ENCODE peak calls at places on chromosomes 1 and 21, in four cellular contexts. One of them, this sample, is unnamed.

GRCh38 chr1:245051349-245052221 is 103.2 kb upstream of the KIF26B start:
- DNase-seq in GM23248: no peak
- DNase-seq in SK-N-SH: no peak
- DNase-seq in mammary epithelial cell: no peak
- DNase-seq in this sample: no peak

GRCh38 chr1:156675271-156675708 is 1.9 kb downstream of the NES start:
- DNase-seq in GM23248: no peak
- DNase-seq in SK-N-SH: peak
- DNase-seq in mammary epithelial cell: no peak
- DNase-seq in this sample: no peak

GRCh38 chr21:29888437-29888836 is 51.4 kb downstream of the GRIK1 start:
- DNase-seq in GM23248: peak
- DNase-seq in SK-N-SH: no peak
- DNase-seq in mammary epithelial cell: peak
- DNase-seq in this sample: no peak

GRCh38 chr1:19715334-19716203 is 50.9 kb downstream of the HTR6 start:
- DNase-seq in GM23248: peak
- DNase-seq in SK-N-SH: peak
- DNase-seq in mammary epithelial cell: peak
- DNase-seq in this sample: peak

GRCh38 chr21:26982767-26983166 is 15.9 kb upstream of the ADAMTS5 start:
- DNase-seq in GM23248: peak
- DNase-seq in SK-N-SH: no peak
- DNase-seq in mammary epithelial cell: peak
- DNase-seq in this sample: no peak

GRCh38 chr1:44044071-44044801 is 13.0 kb upstream of the SLC6A9 start:
- DNase-seq in GM23248: peak
- DNase-seq in SK-N-SH: no peak
- DNase-seq in mammary epithelial cell: peak
- DNase-seq in this sample: no peak

GRCh38 chr1:53367503-53368313 is 39.8 kb upstream of the LRP8 start:
- DNase-seq in GM23248: no peak
- DNase-seq in SK-N-SH: peak
- DNase-seq in mammary epithelial cell: no peak
- DNase-seq in this sample: no peak

GRCh38 chr21:46057710-46058241 is 40.1 kb upstream of the COL6A2 start:
- DNase-seq in GM23248: no peak
- DNase-seq in SK-N-SH: no peak
- DNase-seq in mammary epithelial cell: no peak
- DNase-seq in this sample: no peak

GRCh38 chr1:32702599-32703478 is at the start of gene SYNC:
- DNase-seq in GM23248: peak
- DNase-seq in SK-N-SH: peak
- DNase-seq in mammary epithelial cell: no peak
- DNase-seq in this sample: peak

GRCh38 chr1:229844675-229845074 is 218.6 kb downstream of the URB2 start:
- DNase-seq in GM23248: no peak
- DNase-seq in SK-N-SH: no peak
- DNase-seq in mammary epithelial cell: peak
- DNase-seq in this sample: peak

GRCh38 chr1:64745986-64746940 is 1.4 kb downstream of the RAVER2 start:
- DNase-seq in GM23248: no peak
- DNase-seq in SK-N-SH: peak
- DNase-seq in mammary epithelial cell: no peak
- DNase-seq in this sample: peak

GRCh38 chr1:76585980-76586674 is 281.2 kb upstream of the ST6GALNAC5 start:
- DNase-seq in GM23248: no peak
- DNase-seq in SK-N-SH: peak
- DNase-seq in mammary epithelial cell: no peak
- DNase-seq in this sample: no peak

GRCh38 chr1:205920159-205920558 is 23.1 kb downstream of the SLC26A9 start:
- DNase-seq in GM23248: peak
- DNase-seq in SK-N-SH: no peak
- DNase-seq in mammary epithelial cell: no peak
- DNase-seq in this sample: no peak

GRCh38 chr1:36285450-36286101 is 20.6 kb upstream of the SH3D21 start:
- DNase-seq in GM23248: peak
- DNase-seq in SK-N-SH: peak
- DNase-seq in mammary epithelial cell: peak
- DNase-seq in this sample: peak

GRCh38 chr21:45158491-45159423 is 84.4 kb downstream of the ADARB1 start:
- DNase-seq in GM23248: no peak
- DNase-seq in SK-N-SH: no peak
- DNase-seq in mammary epithelial cell: no peak
- DNase-seq in this sample: peak

GRCh38 chr1:54474500-54475235 is 68.5 kb upstream of the SSBP3 start:
- DNase-seq in GM23248: peak
- DNase-seq in SK-N-SH: peak
- DNase-seq in mammary epithelial cell: no peak
- DNase-seq in this sample: peak

GRCh38 chr1:76012341-76013208 is 62.0 kb upstream of the ST6GALNAC3 start:
- DNase-seq in GM23248: peak
- DNase-seq in SK-N-SH: no peak
- DNase-seq in mammary epithelial cell: no peak
- DNase-seq in this sample: no peak

GRCh38 chr1:115474166-115474565 is 136.1 kb upstream of the NGF start:
- DNase-seq in GM23248: no peak
- DNase-seq in SK-N-SH: no peak
- DNase-seq in mammary epithelial cell: peak
- DNase-seq in this sample: no peak

GRCh38 chr1:75765697-75766355 is 20.2 kb upstream of the RABGGTB start:
- DNase-seq in GM23248: peak
- DNase-seq in SK-N-SH: no peak
- DNase-seq in mammary epithelial cell: peak
- DNase-seq in this sample: no peak

GRCh38 chr1:171966426-171967220 is 125.3 kb downstream of the DNM3 start:
- DNase-seq in GM23248: peak
- DNase-seq in SK-N-SH: no peak
- DNase-seq in mammary epithelial cell: peak
- DNase-seq in this sample: no peak

GRCh38 chr1:175511496-175511895 is 231.9 kb downstream of the TNR start:
- DNase-seq in GM23248: no peak
- DNase-seq in SK-N-SH: no peak
- DNase-seq in mammary epithelial cell: no peak
- DNase-seq in this sample: no peak

GRCh38 chr1:229430761-229431269 is 3.1 kb downstream of the ACTA1 start:
- DNase-seq in GM23248: peak
- DNase-seq in SK-N-SH: no peak
- DNase-seq in mammary epithelial cell: no peak
- DNase-seq in this sample: peak

GRCh38 chr1:170494369-170494768 is 37.6 kb upstream of the GORAB start:
- DNase-seq in GM23248: no peak
- DNase-seq in SK-N-SH: no peak
- DNase-seq in mammary epithelial cell: peak
- DNase-seq in this sample: peak

GRCh38 chr1:225926551-225927113 is 2.6 kb upstream of the PYCR2 start:
- DNase-seq in GM23248: peak
- DNase-seq in SK-N-SH: no peak
- DNase-seq in mammary epithelial cell: no peak
- DNase-seq in this sample: no peak

GRCh38 chr1:3473381-3473844 is 18.9 kb downstream of the ARHGEF16 start:
- DNase-seq in GM23248: peak
- DNase-seq in SK-N-SH: no peak
- DNase-seq in mammary epithelial cell: peak
- DNase-seq in this sample: no peak

GRCh38 chr1:8157765-8158164 is 131.7 kb upstream of the ERRFI1 start:
- DNase-seq in GM23248: no peak
- DNase-seq in SK-N-SH: no peak
- DNase-seq in mammary epithelial cell: no peak
- DNase-seq in this sample: no peak

GRCh38 chr1:170776777-170777176 is 112.8 kb downstream of the PRRX1 start:
- DNase-seq in GM23248: no peak
- DNase-seq in SK-N-SH: no peak
- DNase-seq in mammary epithelial cell: no peak
- DNase-seq in this sample: no peak

GRCh38 chr1:207752456-207753132 is 740 bp downstream of the CD46 start:
- DNase-seq in GM23248: peak
- DNase-seq in SK-N-SH: peak
- DNase-seq in mammary epithelial cell: peak
- DNase-seq in this sample: peak

GRCh38 chr1:54973205-54973921 is 7.1 kb upstream of the TMEM61 start:
- DNase-seq in GM23248: peak
- DNase-seq in SK-N-SH: peak
- DNase-seq in mammary epithelial cell: no peak
- DNase-seq in this sample: peak

GRCh38 chr21:38323721-38324591 is 67.2 kb downstream of the KCNJ15 start:
- DNase-seq in GM23248: peak
- DNase-seq in SK-N-SH: no peak
- DNase-seq in mammary epithelial cell: peak
- DNase-seq in this sample: no peak

GRCh38 chr1:16082283-16083038 is 9.0 kb upstream of the FAM131C start:
- DNase-seq in GM23248: peak
- DNase-seq in SK-N-SH: peak
- DNase-seq in mammary epithelial cell: peak
- DNase-seq in this sample: peak

GRCh38 chr1:25544819-25545218 is 1.4 kb downstream of the LDLRAP1 start:
- DNase-seq in GM23248: peak
- DNase-seq in SK-N-SH: peak
- DNase-seq in mammary epithelial cell: no peak
- DNase-seq in this sample: peak

GRCh38 chr1:168603501-168604107 is 27.2 kb downstream of the XCL1 start:
- DNase-seq in GM23248: peak
- DNase-seq in SK-N-SH: peak
- DNase-seq in mammary epithelial cell: peak
- DNase-seq in this sample: peak

GRCh38 chr1:27832762-27833161 is 2.2 kb downstream of the PPP1R8 start:
- DNase-seq in GM23248: peak
- DNase-seq in SK-N-SH: no peak
- DNase-seq in mammary epithelial cell: peak
- DNase-seq in this sample: no peak

GRCh38 chr1:220121791-220122530 is 28.0 kb downstream of the IARS2 start:
- DNase-seq in GM23248: no peak
- DNase-seq in SK-N-SH: no peak
- DNase-seq in mammary epithelial cell: no peak
- DNase-seq in this sample: peak

GRCh38 chr1:15195420-15196052 is 42.0 kb downstream of the TMEM51 start:
- DNase-seq in GM23248: no peak
- DNase-seq in SK-N-SH: no peak
- DNase-seq in mammary epithelial cell: peak
- DNase-seq in this sample: no peak

DNA sequence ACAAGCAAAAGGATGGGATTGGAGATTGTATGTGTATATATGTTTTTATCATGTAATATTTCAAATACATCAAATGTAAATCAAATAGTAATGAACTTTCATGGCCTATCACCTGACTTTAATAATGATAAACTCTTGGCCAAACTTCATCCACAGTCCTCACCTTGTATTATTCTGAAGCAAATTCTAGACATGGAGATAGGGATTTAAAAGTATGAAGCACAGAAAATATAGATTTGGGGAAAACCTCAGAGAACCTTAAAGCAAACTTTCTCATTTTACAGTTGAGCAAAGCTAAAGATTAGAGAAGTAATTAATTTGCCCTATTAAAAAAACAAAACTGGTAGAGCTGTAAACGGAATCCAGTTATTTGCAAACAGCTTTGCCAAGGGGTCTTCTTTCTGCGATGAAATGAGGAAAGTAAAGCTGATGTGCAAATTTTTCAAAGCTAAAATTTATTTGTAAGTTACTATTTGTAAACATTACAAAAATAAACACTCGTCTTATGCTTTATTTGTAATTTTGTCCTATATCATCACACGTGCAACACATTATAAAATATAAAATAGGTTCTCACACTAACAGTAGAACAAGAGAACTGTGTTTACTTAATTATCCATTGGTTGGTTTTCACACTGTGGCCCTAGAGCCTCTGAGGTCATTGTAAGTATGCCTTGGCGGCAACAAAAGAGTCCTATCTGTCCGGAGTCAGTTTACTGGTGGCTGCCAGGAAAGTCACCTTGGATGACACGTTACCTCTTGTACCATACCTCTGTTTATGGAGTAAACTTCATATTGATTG is 20.0 kb upstream of the KIF14 start:
- DNase-seq in GM23248: no peak
- DNase-seq in SK-N-SH: no peak
- DNase-seq in mammary epithelial cell: no peak
- DNase-seq in this sample: no peak
- H3K9ac ChIP-seq in GM23248: peak
- H3K9ac ChIP-seq in SK-N-SH: peak
- H3K9ac ChIP-seq in mammary epithelial cell: peak
- H3K9ac ChIP-seq in this sample: no peak

DNA sequence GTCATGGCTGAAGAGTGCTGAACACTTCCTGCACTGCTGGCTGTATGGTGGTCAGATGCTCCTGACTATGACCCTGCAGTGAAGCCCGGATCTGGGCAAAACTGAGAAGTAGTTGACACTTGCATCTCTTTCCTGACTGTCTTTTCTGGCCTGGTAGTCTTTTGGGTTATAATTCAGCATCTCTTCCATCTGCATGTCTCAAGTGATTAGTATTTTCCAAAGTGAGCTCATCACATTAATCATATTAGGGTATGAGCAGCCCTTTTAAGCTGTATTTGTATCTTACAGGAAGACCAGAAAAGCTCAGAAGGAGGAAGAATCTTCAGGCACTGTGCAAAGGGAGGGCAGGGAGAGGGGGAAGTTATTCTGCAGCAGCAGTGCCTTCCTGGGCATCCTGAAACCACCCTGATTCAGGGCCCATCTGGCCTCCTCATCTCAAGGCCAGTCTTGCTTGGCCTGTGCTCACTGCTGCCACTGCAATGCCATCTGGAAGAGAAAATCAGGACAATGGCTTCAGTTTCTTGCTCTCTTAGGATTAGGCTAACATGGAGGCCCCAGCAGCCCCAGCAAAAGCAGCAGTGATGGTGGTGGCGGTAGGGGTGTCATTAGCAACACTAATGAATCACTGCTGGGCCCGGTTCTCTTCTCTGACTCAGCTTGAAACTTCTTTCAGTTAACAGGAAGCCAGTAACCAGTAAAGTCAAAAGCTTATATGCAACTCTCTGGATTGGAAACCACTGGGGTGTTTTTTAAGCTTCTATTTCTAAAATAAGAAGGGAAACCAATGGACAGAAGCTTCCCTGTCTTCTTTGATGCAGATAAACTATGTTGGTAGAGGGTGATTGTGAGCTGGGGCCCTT is 63.3 kb upstream of the WDR26 start:
- DNase-seq in GM23248: peak
- DNase-seq in SK-N-SH: no peak
- DNase-seq in mammary epithelial cell: peak
- DNase-seq in this sample: no peak
- H3K9ac ChIP-seq in GM23248: peak
- H3K9ac ChIP-seq in SK-N-SH: peak
- H3K9ac ChIP-seq in mammary epithelial cell: peak
- H3K9ac ChIP-seq in this sample: no peak

DNA sequence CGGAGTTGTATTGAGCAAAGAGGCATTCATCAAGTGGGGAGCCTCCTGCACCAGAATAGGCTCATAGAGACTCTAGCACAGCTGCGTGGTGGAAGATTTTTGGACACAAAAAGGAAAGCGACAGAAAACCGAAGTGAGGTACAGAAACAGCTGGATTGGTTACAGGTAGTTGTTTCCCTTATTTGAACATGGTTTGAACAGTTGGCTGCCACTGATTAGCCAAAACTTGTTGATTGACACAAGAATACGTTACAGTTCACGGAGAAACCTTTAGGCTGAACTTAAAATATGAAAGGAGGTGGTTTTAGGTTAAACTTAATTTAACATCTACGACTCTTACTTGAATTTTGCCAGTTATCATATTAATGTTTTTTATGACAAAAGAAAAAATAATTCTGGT is 89.1 kb downstream of the ZNF326 start:
- DNase-seq in GM23248: no peak
- DNase-seq in SK-N-SH: no peak
- DNase-seq in mammary epithelial cell: no peak
- DNase-seq in this sample: no peak
- H3K9ac ChIP-seq in GM23248: no peak
- H3K9ac ChIP-seq in SK-N-SH: no peak
- H3K9ac ChIP-seq in mammary epithelial cell: no peak
- H3K9ac ChIP-seq in this sample: no peak

GRCh38 chr1:2132222-2133038 is 62.1 kb downstream of the FAAP20 start:
- DNase-seq in GM23248: peak
- DNase-seq in SK-N-SH: peak
- DNase-seq in mammary epithelial cell: peak
- DNase-seq in this sample: no peak
- H3K9ac ChIP-seq in GM23248: peak
- H3K9ac ChIP-seq in SK-N-SH: peak
- H3K9ac ChIP-seq in mammary epithelial cell: peak
- H3K9ac ChIP-seq in this sample: peak